ENCODE peak calls at places on chromosomes 13 and 19, in six cellular contexts. Y is left lung, H is A549, F is ascending aorta, V is colonic mucosa, I is body of pancreas. B is an unnamed sample.

GRCh38 chr13:54394908-54395307 is 1366.3 kb downstream of the OLFM4 start:
- DNase-seq in Y (no peak), H (no peak), F (no peak), V (no peak), I (no peak), B (no peak)

GRCh38 chr13:50617134-50617721 is 226.3 kb downstream of the DLEU7 start:
- DNase-seq in Y (no peak), H (no peak), F (no peak), V (peak), I (no peak), B (no peak)

GRCh38 chr19:35357867-35358573 is at the start of gene FFAR3:
- DNase-seq in Y (peak), H (no peak), F (peak), V (no peak), I (peak), B (no peak)

GRCh38 chr19:12872941-12873890 is 8.0 kb downstream of the DNASE2 start:
- DNase-seq in Y (no peak), H (no peak), F (no peak), V (peak), I (peak), B (no peak)

GRCh38 chr13:71865858-71866172 is 1.2 kb downstream of the DACH1 start:
- DNase-seq in Y (no peak), H (no peak), F (no peak), V (peak), I (peak), B (no peak)

GRCh38 chr13:20499986-20500385 is 25.7 kb downstream of the CRYL1 start:
- DNase-seq in Y (no peak), H (no peak), F (no peak), V (no peak), I (no peak), B (no peak)

GRCh38 chr13:114027046-114027760 is 53.3 kb upstream of the C13orf46 start:
- DNase-seq in Y (no peak), H (no peak), F (no peak), V (no peak), I (no peak), B (no peak)

GRCh38 chr13:48493076-48493765 is 39.7 kb downstream of the RCBTB2 start:
- DNase-seq in Y (no peak), H (no peak), F (no peak), V (no peak), I (no peak), B (no peak)

GRCh38 chr13:47549219-47549752 is 451.8 kb downstream of the SUCLA2 start:
- DNase-seq in Y (no peak), H (no peak), F (no peak), V (no peak), I (no peak), B (no peak)

DNA sequence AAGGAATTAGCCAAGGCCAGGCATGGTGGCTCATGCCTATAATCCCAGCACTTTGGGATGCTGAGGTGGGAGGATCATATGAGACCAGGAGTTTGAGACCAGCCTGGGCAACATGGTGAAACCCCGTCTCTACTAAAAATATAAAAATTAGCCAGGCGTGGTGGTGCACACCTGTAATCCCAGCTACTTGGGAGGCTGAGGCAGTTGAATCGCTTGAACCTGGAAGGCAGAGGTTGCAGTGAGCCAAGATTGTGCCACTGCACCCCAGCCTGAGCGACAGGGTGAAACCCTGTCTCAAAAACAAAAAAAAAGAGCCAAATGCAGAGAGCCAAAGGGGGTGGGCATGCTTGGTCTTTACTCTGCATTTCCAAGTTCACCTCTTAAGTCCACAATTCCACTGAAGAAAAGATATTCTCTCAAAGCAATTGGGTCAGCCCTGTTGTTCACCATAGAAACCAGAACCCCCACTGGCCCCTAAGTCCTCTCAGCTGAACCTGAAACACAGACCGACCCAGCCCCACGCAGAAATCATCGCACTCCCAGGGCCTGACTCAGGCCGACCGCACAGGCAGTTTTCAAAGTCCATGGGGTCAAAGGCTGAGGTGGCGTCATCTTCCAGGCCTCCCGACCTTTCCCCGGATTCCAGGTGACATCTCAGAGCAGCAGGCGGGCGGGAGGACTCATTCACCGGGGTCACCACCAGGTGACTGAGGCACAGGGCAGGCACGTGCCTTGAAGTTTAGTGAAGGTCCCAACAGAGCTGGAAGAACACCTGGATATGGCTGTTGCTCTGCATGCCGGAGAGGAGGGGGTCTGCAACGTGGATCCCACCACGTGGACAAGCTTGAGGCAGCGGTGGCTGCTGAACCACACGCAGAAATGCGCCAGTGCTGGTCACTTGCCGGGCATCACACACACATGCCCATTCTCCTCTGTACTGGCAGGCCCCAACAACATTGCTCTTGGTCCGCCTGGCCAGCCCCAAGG is 33.1 kb downstream of the SLC25A42 start:
- DNase-seq in Y (no peak), H (no peak), F (no peak), V (peak), I (no peak), B (no peak)
- TF ChIP-seq CTCF in Y (no peak), H (no peak), F (no peak), V (no peak), I (no peak), B (no peak)

GRCh38 chr13:105961438-105961837 is 574.0 kb downstream of the EFNB2 start:
- DNase-seq in Y (no peak), H (no peak), F (no peak), V (no peak), I (no peak), B (no peak)
- TF ChIP-seq CTCF in Y (no peak), H (no peak), F (no peak), V (no peak), I (no peak), B (no peak)

GRCh38 chr13:97454699-97455098 is 20.7 kb downstream of the RAP2A start:
- DNase-seq in Y (no peak), H (no peak), F (no peak), V (no peak), I (no peak), B (no peak)
- TF ChIP-seq CTCF in Y (no peak), H (no peak), F (no peak), V (no peak), I (no peak), B (no peak)

GRCh38 chr13:39856714-39857113 is 201.3 kb downstream of the COG6 start:
- DNase-seq in Y (no peak), H (no peak), F (no peak), V (no peak), I (no peak), B (no peak)
- TF ChIP-seq CTCF in Y (no peak), H (no peak), F (no peak), V (no peak), I (no peak), B (no peak)

DNA sequence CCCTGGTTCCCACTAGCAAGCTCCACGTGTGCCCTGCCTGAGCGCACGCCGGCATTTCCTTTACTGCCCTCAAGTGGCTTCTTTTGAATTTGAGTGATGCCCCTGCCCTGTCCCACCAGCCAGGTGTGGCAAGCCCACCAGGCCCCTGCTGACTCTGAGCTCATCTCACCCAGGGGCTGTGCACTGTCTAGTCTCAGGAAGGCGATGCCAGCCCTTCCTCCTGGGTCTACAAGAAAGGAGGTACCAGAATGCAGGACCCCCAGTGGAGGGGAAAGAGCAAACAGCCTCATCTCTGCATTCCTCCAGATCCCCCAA is 17.3 kb upstream of the EPHX3 start:
- DNase-seq in Y (no peak), H (no peak), F (no peak), V (no peak), I (no peak), B (no peak)
- TF ChIP-seq CTCF in Y (no peak), H (no peak), F (no peak), V (no peak), I (no peak), B (peak)

GRCh38 chr19:1468274-1469199 is 10.5 kb downstream of the C19orf25 start:
- DNase-seq in Y (no peak), H (no peak), F (no peak), V (no peak), I (peak), B (no peak)

GRCh38 chr19:1469936-1470863 is 8.8 kb downstream of the C19orf25 start:
- DNase-seq in Y (no peak), H (no peak), F (no peak), V (peak), I (peak), B (no peak)

GRCh38 chr19:1467512-1468273 is 11.3 kb downstream of the C19orf25 start:
- DNase-seq in Y (no peak), H (no peak), F (no peak), V (no peak), I (no peak), B (no peak)

GRCh38 chr19:1470864-1471513 is 8.0 kb downstream of the C19orf25 start:
- DNase-seq in Y (no peak), H (no peak), F (no peak), V (no peak), I (peak), B (no peak)

DNA sequence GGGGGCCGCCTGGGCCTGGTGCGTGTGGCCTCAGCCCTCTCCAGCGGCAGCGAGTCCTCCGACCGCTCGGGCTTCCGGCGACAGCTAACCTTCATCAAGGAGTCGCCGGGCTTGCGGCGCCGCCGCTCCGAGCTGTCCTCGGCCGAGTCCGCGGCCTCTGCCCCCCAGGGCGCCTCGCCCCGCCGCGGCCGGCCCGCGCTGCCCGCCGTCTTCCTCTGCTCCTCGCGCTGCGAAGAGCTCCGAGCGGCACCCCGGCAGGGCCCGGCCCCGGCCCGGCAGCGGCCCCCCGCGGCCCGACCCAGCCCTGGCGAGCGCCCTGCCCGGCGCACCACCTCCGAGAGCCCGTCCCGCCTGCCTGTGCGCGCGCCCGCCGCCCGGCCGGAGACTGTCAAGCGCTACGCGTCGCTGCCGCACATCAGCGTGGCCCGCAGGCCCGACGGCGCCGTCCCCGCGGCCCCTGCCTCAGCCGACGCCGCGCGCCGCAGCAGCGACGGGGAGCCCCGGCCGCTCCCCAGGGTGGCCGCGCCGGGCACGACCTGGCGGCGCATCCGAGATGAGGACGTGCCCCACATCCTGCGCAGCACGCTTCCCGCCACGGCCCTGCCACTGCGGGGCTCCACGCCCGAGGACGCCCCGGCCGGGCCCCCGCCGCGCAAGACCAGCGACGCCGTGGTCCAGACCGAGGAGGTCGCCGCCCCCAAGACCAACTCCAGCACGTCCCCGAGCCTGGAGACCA is 9.6 kb downstream of the C19orf25 start:
- DNase-seq in Y (no peak), H (no peak), F (no peak), V (no peak), I (peak), B (no peak)
- TF ChIP-seq CTCF in Y (no peak), H (no peak), F (no peak), V (no peak), I (no peak), B (no peak)

DNA sequence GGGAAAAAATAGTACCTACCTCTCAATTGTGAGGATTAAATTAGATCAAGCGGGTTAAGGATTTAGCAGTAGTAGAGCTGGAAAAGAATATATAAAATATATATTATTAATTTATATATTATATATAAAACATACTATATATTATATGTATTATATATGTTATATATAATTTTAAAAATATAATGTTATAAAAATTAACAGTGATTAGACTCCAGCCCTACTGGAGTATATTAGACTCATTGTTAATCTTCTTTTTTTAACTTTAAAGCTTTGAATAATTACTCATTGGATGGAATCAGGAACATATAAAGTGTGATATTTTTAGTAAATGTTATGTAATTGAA is 380 bp upstream of the MRPL54 start:
- DNase-seq in Y (no peak), H (no peak), F (no peak), V (no peak), I (no peak), B (no peak)
- TF ChIP-seq CTCF in Y (no peak), H (no peak), F (no peak), V (no peak), I (no peak), B (no peak)

B was measured in chondrocyte.